ENCODE peak calls at places on chromosome 13, in four cellular contexts. T, A, I and R are unnamed samples.

GRCh38 chr13:113598081-113598410 is 13.5 kb downstream of the TFDP1 start:
- DNase-seq in I (no peak), T (no peak), A (no peak), R (no peak)

GRCh38 chr13:40910324-40911050 is 108.6 kb downstream of the ELF1 start:
- DNase-seq in A (no peak), T (no peak), I (no peak), R (no peak)

GRCh38 chr13:110307697-110308376 is 753 bp downstream of the COL4A2 start:
- DNase-seq in T (no peak), I (peak; percentile 38), A (no peak), R (no peak)

GRCh38 chr13:23570931-23571330 is 719 bp downstream of the TNFRSF19 start:
- DNase-seq in T (no peak), A (no peak), I (no peak), R (no peak)

GRCh38 chr13:77114271-77114670 is 87.3 kb upstream of the FBXL3 start:
- DNase-seq in I (no peak), A (no peak), T (no peak), R (no peak)

GRCh38 chr13:29786698-29787097 is 63.7 kb downstream of the UBL3 start:
- DNase-seq in A (no peak), T (no peak), I (no peak), R (no peak)

GRCh38 chr13:40438999-40439797 is 227.2 kb downstream of the FOXO1 start:
- DNase-seq in I (no peak), A (no peak), T (peak; percentile 30), R (no peak)

GRCh38 chr13:43356566-43356965 is 333.2 kb downstream of the DNAJC15 start:
- DNase-seq in T (no peak), A (no peak), I (no peak), R (no peak)

GRCh38 chr13:46523972-46524737 is 28.8 kb upstream of the LRCH1 start:
- DNase-seq in I (no peak), T (no peak), A (no peak), R (no peak)

GRCh38 chr13:30697177-30697953 is 38.0 kb upstream of the ALOX5AP start:
- DNase-seq in T (no peak), I (no peak), A (no peak), R (no peak)

GRCh38 chr13:54185785-54186184 is 1157.2 kb downstream of the OLFM4 start:
- DNase-seq in T (no peak), A (no peak), I (no peak), R (no peak)

GRCh38 chr13:27997904-27998522 is 9.5 kb upstream of the URAD start:
- DNase-seq in A (no peak), T (no peak), I (peak; percentile 31), R (no peak)

GRCh38 chr13:108496364-108497215 is 132.8 kb upstream of the MYO16 start:
- DNase-seq in A (no peak), T (no peak), I (no peak), R (no peak)

GRCh38 chr13:110347535-110348308 is 40.6 kb downstream of the COL4A2 start:
- DNase-seq in I (peak; percentile 48), A (no peak), T (no peak), R (peak; percentile 65)

DNA sequence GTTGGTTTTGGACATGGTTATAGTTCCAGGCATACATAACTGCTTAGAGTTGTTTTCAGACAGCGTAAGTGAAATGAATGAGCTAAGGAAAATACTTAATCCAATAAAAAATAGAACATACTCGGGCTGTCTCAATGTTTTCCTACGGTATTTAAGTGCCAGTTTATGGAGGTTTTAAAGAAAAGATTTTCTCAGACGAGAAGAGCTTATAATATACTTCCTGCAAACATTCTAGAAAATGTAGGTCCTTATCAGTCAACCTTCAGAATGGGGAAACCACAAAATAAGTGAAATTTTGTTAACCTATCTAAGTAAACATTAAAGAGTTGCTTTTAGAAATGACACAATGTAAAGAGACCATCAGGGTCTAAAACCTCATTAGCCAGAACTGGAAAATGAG is 12.1 kb downstream of the MIR17HG start:
- DNase-seq in A (no peak), I (no peak), T (no peak), R (no peak)
- H3K4me1 ChIP-seq in A (no peaks in the 10 kb centered on the region), I (no peaks in the 10 kb centered on the region), T (no peaks in the 10 kb centered on the region), R (no peaks in the 10 kb centered on the region)

GRCh38 chr13:78131811-78132210 is 213.2 kb upstream of the EDNRB start:
- DNase-seq in I (no peak), A (no peak), T (no peak), R (no peak)
- TF ChIP-seq CTCF in I (no peak), A (no peak), T (no peak), R (no peak)

DNA sequence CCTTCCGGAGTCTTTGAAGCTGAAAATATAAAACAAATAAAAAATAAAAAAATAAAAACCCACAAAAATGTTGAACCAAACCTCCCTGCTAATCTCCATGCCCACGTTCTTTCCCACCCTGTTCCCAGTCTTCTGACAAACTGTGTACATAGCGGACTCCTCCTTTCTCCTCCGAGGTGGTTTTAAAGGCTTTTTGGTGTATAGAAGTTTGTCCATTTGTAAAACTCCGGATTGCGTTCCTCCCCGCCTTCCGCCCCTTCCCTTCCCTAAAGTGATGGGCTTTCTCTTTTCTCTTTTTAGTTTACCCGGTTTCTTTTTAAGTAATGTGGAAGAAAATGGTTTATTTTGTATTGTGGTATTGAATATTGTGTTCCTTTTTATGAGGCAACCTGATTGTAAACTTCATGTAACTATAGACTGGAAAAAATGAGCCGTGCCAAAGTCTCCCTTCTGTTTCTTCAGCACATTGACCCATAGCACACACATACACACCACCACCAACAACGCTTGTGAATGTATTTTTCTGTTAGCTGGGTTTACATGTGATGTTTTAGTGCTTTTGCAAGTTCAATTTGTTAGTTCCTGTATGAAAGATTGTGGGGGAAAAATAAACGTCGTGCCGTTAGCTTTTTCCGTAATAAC is 4.4 kb downstream of the ZIC2 start:
- DNase-seq in T (no peak), A (no peak), I (no peak), R (no peak)
- H3K4me1 ChIP-seq in T (peaks cover 14% of the 10 kb centered on the region), A (peaks cover 31% of the 10 kb centered on the region), I (peaks cover 10% of the 10 kb centered on the region), R (peaks cover 3% of the 10 kb centered on the region)

GRCh38 chr13:51257187-51257586 is 35.0 kb downstream of the FAM124A start:
- DNase-seq in T (no peak), A (no peak), I (no peak), R (no peak)
- TF ChIP-seq CTCF in T (no peak), A (no peak), I (no peak), R (no peak)

DNA sequence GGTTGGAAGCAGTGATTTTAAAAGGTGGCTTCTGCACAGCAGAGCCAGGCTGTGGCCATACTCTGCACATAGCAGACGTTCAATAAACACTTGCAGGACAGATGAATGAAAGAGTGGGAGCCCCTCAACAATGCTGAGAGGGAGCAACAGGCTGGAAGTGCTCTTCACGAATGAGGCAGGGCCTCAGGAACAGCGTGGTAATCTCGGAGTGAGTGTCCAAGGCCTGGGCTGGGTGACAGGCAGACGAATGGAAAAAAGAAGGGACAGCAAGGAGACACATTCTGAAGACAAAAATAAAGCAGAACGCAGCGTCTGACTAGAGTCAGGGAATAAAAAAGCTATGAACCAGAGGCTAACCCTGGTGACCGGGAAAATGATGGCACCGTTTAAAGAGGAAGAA is 11.1 kb downstream of the GJA3 start:
- DNase-seq in T (no peak), A (no peak), I (no peak), R (no peak)
- H3K4me1 ChIP-seq in T (no peaks in the 10 kb centered on the region), A (no peaks in the 10 kb centered on the region), I (peaks cover 13% of the 10 kb centered on the region), R (no peaks in the 10 kb centered on the region)